ENCODE peak calls at places on chromosomes 2 and 18, in four cellular contexts. One of them, this sample, is unnamed.

GRCh38 chr2:105181282-105181681 is 60.3 kb upstream of the GPR45 start:
- DNase-seq in HCT116: no peak
- DNase-seq in SK-N-SH: no peak
- DNase-seq in MM.1S: no peak
- DNase-seq in this sample: no peak

GRCh38 chr2:128466377-128467175 is 147.9 kb upstream of the HS6ST1 start:
- DNase-seq in HCT116: no peak
- DNase-seq in SK-N-SH: no peak
- DNase-seq in MM.1S: no peak
- DNase-seq in this sample: peak; percentile 33

GRCh38 chr2:6772366-6772710 is 93.4 kb downstream of the CMPK2 start:
- DNase-seq in HCT116: no peak
- DNase-seq in SK-N-SH: peak; percentile 58
- DNase-seq in MM.1S: no peak
- DNase-seq in this sample: no peak

GRCh38 chr2:46893231-46893943 is 22.2 kb downstream of the MCFD2 start:
- DNase-seq in HCT116: no peak
- DNase-seq in SK-N-SH: no peak
- DNase-seq in MM.1S: no peak
- DNase-seq in this sample: peak; percentile 60

GRCh38 chr18:5059540-5060032 is 137.5 kb downstream of the AKAIN1 start:
- DNase-seq in HCT116: no peak
- DNase-seq in SK-N-SH: no peak
- DNase-seq in MM.1S: no peak
- DNase-seq in this sample: no peak

GRCh38 chr2:215652432-215652831 is 216.6 kb upstream of the FN1 start:
- DNase-seq in HCT116: no peak
- DNase-seq in SK-N-SH: no peak
- DNase-seq in MM.1S: no peak
- DNase-seq in this sample: peak; percentile 85

GRCh38 chr2:206160124-206160806 is 570 bp downstream of the EEF1B2 start:
- DNase-seq in HCT116: no peak
- DNase-seq in SK-N-SH: peak; percentile 79
- DNase-seq in MM.1S: peak; percentile 63
- DNase-seq in this sample: peak; percentile 80

GRCh38 chr2:183292028-183292427 is 167.8 kb downstream of the NUP35 start:
- DNase-seq in HCT116: no peak
- DNase-seq in SK-N-SH: no peak
- DNase-seq in MM.1S: no peak
- DNase-seq in this sample: no peak

GRCh38 chr2:186972281-186972970 is 123.5 kb upstream of the ZSWIM2 start:
- DNase-seq in HCT116: no peak
- DNase-seq in SK-N-SH: no peak
- DNase-seq in MM.1S: no peak
- DNase-seq in this sample: no peak

GRCh38 chr2:237060518-237061312 is 25.0 kb upstream of the COPS8 start:
- DNase-seq in HCT116: peak; percentile 48
- DNase-seq in SK-N-SH: peak; percentile 74
- DNase-seq in MM.1S: peak; percentile 56
- DNase-seq in this sample: peak; percentile 80

GRCh38 chr18:58417752-58418151 is 211.1 kb downstream of the ALPK2 start:
- DNase-seq in HCT116: no peak
- DNase-seq in SK-N-SH: no peak
- DNase-seq in MM.1S: no peak
- DNase-seq in this sample: peak; percentile 64

GRCh38 chr2:98917031-98917459 is 19.0 kb downstream of the CRACDL start:
- DNase-seq in HCT116: peak; percentile 8
- DNase-seq in SK-N-SH: no peak
- DNase-seq in MM.1S: no peak
- DNase-seq in this sample: peak; percentile 94

GRCh38 chr2:676647-677055 is 555 bp downstream of the TMEM18 start:
- DNase-seq in HCT116: peak; percentile 93
- DNase-seq in SK-N-SH: peak; percentile 99
- DNase-seq in MM.1S: peak; percentile 97
- DNase-seq in this sample: peak; percentile 99

GRCh38 chr18:69648486-69648885 is 247.8 kb downstream of the DOK6 start:
- DNase-seq in HCT116: no peak
- DNase-seq in SK-N-SH: no peak
- DNase-seq in MM.1S: no peak
- DNase-seq in this sample: no peak

GRCh38 chr2:16666453-16666801 is 793 bp upstream of the CYRIA start:
- DNase-seq in HCT116: no peak
- DNase-seq in SK-N-SH: no peak
- DNase-seq in MM.1S: no peak
- DNase-seq in this sample: no peak

DNA sequence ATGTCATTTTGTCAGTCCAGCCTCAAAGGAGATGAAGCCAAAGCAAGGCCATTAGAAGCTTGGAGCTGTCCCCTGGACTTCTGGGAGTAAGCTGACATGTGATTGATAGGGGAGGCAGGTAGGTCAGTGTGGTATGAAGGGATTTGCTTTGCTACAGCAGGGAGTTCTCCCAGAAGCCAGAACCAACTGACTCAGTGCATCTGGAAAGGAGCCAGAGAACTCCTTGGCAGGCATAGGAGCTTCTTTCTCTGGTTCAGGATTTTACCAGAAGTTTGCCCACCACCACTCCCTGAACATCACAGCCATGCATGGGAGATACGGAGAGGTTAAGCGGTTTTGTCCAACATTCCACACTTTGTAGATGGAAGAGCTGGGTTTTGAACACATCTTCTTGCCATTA is 24.5 kb upstream of the KCNE4 start:
- DNase-seq in HCT116: no peak
- DNase-seq in SK-N-SH: no peak
- DNase-seq in MM.1S: no peak
- DNase-seq in this sample: peak; percentile 81
- H3K27ac ChIP-seq in HCT116: no peak overlapping the region
- H3K27ac ChIP-seq in SK-N-SH: no peak overlapping the region
- H3K27ac ChIP-seq in MM.1S: no peak overlapping the region
- H3K27ac ChIP-seq in this sample: no peak overlapping the region

DNA sequence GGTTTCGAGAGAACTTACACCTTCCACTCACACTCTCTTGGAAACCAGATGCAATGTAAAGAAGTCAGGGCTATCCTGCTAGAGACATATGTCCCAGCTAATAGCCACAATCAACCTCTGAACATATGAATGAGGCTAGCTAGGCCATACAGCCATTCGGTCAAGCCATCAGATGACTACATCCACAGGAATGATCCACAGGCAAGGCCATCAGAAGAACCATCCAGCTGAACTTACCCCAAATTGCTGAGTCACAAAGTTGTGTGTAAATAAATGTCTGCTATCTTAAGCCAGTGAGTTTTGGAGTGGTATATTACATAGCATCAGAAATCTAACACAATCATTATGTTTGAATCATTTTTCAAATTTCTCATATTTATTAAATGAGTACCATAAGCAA is 5.2 kb upstream of the SPAST start:
- DNase-seq in HCT116: no peak
- DNase-seq in SK-N-SH: no peak
- DNase-seq in MM.1S: no peak
- DNase-seq in this sample: peak; percentile 19
- TF ChIP-seq EZH2phosphoT487 in HCT116: no peak
- TF ChIP-seq EZH2phosphoT487 in SK-N-SH: no peak
- TF ChIP-seq EZH2phosphoT487 in MM.1S: no peak
- TF ChIP-seq EZH2phosphoT487 in this sample: no peak

DNA sequence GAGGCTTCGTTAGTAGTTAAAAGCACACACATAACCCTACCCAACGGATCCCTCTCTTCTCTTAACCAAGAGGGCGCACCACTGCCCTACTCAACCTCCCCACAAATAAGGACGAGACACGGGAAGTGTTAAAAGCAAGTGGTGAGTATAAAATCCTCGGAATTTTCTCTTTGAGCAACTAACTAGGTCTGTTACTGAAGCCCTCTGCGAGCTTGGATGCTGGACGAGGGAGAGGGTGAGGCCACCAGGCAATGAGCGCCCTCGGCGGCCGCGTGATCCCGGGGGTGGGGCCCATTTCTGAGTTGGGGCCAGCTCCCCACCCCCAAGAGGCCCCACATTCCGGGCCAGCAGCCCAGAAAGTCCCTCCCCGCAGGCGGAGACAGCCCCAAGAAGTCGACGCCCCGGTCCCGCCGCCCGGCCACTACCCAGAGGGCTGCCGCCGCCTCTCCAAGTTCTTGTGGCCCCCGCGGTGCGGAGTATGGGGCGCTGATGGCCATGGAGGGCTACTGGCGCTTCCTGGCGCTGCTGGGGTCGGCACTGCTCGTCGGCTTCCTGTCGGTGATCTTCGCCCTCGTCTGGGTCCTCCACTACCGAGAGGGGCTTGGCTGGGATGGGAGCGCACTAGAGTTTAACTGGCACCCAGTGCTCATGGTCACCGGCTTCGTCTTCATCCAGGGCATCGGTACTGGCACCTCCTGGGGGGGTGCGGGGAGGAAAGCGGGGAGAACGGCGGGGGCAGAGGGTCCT is at the start of gene CYBRD1:
- DNase-seq in HCT116: no peak
- DNase-seq in SK-N-SH: peak; percentile 78
- DNase-seq in MM.1S: no peak
- DNase-seq in this sample: peak; percentile 91
- H3K9ac ChIP-seq in HCT116: peak within 1 kb of the TSS; percentile 75
- H3K9ac ChIP-seq in SK-N-SH: peak within 1 kb of the TSS; percentile 86
- H3K9ac ChIP-seq in MM.1S: peak within 1 kb of the TSS; percentile 22
- H3K9ac ChIP-seq in this sample: peak within 1 kb of the TSS; percentile 94

GRCh38 chr2:60796573-60797509 is 40.8 kb downstream of the PAPOLG start:
- DNase-seq in HCT116: no peak
- DNase-seq in SK-N-SH: no peak
- DNase-seq in MM.1S: no peak
- DNase-seq in this sample: peak; percentile 25
- H3K27ac ChIP-seq in HCT116: no peak overlapping the region
- H3K27ac ChIP-seq in SK-N-SH: no peak overlapping the region
- H3K27ac ChIP-seq in MM.1S: no peak overlapping the region
- H3K27ac ChIP-seq in this sample: no peak overlapping the region

GRCh38 chr2:241895732-241896641 is 26.5 kb downstream of the RTP5 start:
- DNase-seq in HCT116: no peak
- DNase-seq in SK-N-SH: peak; percentile 44
- DNase-seq in MM.1S: no peak
- DNase-seq in this sample: peak; percentile 56
- TF ChIP-seq EZH2phosphoT487 in HCT116: no peak
- TF ChIP-seq EZH2phosphoT487 in SK-N-SH: no peak
- TF ChIP-seq EZH2phosphoT487 in MM.1S: no peak
- TF ChIP-seq EZH2phosphoT487 in this sample: no peak

DNA sequence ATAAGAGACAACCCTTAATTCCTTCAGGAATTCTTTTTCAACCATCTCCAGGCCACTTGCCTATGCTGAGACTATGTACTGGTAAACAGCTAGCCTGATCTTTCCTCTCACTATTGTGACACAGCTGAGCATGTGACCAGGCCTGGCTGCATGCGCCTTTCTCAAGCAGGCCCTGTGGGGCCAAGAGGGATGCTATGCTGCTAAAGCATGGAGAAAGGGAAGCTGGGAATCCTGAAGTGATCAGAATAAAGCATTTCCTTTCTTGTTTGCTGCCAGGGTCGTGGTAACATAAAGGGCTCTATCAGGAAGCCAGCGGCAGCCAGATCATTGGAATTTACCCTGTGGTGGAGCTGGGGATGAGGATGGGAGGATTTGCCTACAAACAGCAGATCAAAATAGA is 29.8 kb upstream of the LCLAT1 start:
- DNase-seq in HCT116: no peak
- DNase-seq in SK-N-SH: no peak
- DNase-seq in MM.1S: no peak
- DNase-seq in this sample: no peak
- H3K9ac ChIP-seq in HCT116: no peak overlapping the region
- H3K9ac ChIP-seq in SK-N-SH: no peak overlapping the region
- H3K9ac ChIP-seq in MM.1S: no peak overlapping the region
- H3K9ac ChIP-seq in this sample: no peak overlapping the region